ENCODE peak calls at places on chromosomes 12 and 14, in four cellular contexts. E, B, U and Q are unnamed samples.
A peak's percentile ranks its signal among the peaks of the same experiment; 100 is the strongest.

GRCh38 chr14:60220917-60221316 is 28.1 kb upstream of the PPM1A start:
- DNase-seq in E (no peak), B (no peak), U (no peak), Q (peak; percentile 72)

GRCh38 chr14:54877015-54877702 is 25.5 kb downstream of the GCH1 start:
- DNase-seq in E (peak; percentile 10), B (no peak), U (no peak), Q (peak; percentile 11)

GRCh38 chr12:115232455-115233156 is 548.6 kb upstream of the TBX3 start:
- DNase-seq in E (peak; percentile 97), B (no peak), U (no peak), Q (no peak)

GRCh38 chr12:48768736-48769135 is 20.2 kb downstream of the ADCY6 start:
- DNase-seq in E (no peak), B (no peak), U (no peak), Q (no peak)

GRCh38 chr14:31752867-31753661 is 191.9 kb downstream of the NUBPL start:
- DNase-seq in E (no peak), B (no peak), U (no peak), Q (no peak)

GRCh38 chr14:93971635-93972027 is 4.7 kb downstream of the ASB2 start:
- DNase-seq in E (no peak), B (no peak), U (no peak), Q (no peak)

GRCh38 chr14:50434530-50434929 is 37.8 kb upstream of the CDKL1 start:
- DNase-seq in E (no peak), B (no peak), U (no peak), Q (no peak)

GRCh38 chr12:83472772-83473171 is 786.1 kb downstream of the TMTC2 start:
- DNase-seq in E (no peak), B (no peak), U (no peak), Q (no peak)

GRCh38 chr12:121295123-121295745 is 1.3 kb downstream of the CAMKK2 start:
- DNase-seq in E (no peak), B (peak; percentile 33), U (peak; percentile 46), Q (peak; percentile 70)

GRCh38 chr14:91186515-91187066 is 57.9 kb downstream of the GPR68 start:
- DNase-seq in E (peak; percentile 65), B (no peak), U (no peak), Q (no peak)

GRCh38 chr12:59086124-59086523 is 165.8 kb upstream of the LRIG3 start:
- DNase-seq in E (no peak), B (no peak), U (no peak), Q (peak; percentile 16)

GRCh38 chr14:61620130-61620946 is 75.0 kb upstream of the HIF1A start:
- DNase-seq in E (peak; percentile 89), B (no peak), U (no peak), Q (no peak)

DNA sequence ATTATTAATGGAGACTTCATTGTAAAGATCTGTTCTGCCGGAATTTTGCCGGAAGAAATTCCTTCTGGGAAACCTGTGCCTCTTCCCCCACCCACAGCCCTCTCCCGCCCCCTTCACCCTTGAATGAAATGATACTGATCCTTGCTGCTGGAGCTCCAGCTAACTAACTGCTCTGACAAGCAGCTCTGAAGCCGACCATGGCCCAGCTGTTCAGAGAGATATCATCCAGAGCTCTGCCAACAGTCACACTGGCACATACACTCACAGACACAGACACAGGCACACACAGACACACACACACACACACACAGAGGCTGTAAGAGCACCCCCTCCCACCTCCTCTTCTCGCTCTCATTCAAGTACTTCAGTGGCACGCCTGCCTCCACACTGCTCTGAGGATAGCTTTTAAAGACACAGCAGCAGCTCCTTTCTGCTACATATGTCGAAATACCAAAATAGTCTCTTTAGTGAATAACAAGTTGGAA is 88.6 kb downstream of the R3HDM2 start:
- DNase-seq in E (peak; percentile 54), B (peak; percentile 27), U (peak; percentile 65), Q (peak; percentile 72)
- H3K4me2 ChIP-seq in E (peak overlapping the region; percentile 61), B (peak overlapping the region; percentile 42), U (peak overlapping the region; percentile 28), Q (no peak overlapping the region)

GRCh38 chr12:89261982-89262381 is 90.3 kb downstream of the DUSP6 start:
- DNase-seq in E (no peak), B (no peak), U (no peak), Q (no peak)
- H3K27ac ChIP-seq in E (no peak overlapping the region), B (no peak overlapping the region), U (no peak overlapping the region), Q (no peak overlapping the region)

GRCh38 chr14:24194186-24194872 is 912 bp downstream of the TM9SF1 start:
- DNase-seq in E (no peak), B (no peak), U (no peak), Q (no peak)
- H3K4ac ChIP-seq in E (peak overlapping the region; percentile 97), B (no peak overlapping the region), U (no peak overlapping the region), Q (peak overlapping the region; percentile 66)

GRCh38 chr14:104419865-104420458 is 159.6 kb upstream of the C14orf180 start:
- DNase-seq in E (no peak), B (no peak), U (peak; percentile 5), Q (no peak)
- H3K4me2 ChIP-seq in E (no peak overlapping the region), B (no peak overlapping the region), U (no peak overlapping the region), Q (no peak overlapping the region)

GRCh38 chr14:105839425-105840265 is 313.3 kb downstream of the TMEM121 start:
- DNase-seq in E (no peak), B (no peak), U (peak; percentile 8), Q (no peak)
- H3K27ac ChIP-seq in E (no peak overlapping the region), B (no peak overlapping the region), U (no peak overlapping the region), Q (no peak overlapping the region)

GRCh38 chr12:6182279-6182898 is 17.8 kb upstream of the CD9 start:
- DNase-seq in E (peak; percentile 68), B (no peak), U (peak; percentile 50), Q (no peak)

GRCh38 chr12:6180300-6181051 is 19.7 kb upstream of the CD9 start:
- DNase-seq in E (peak; percentile 86), B (no peak), U (peak; percentile 32), Q (no peak)

GRCh38 chr12:6183689-6184441 is 16.3 kb upstream of the CD9 start:
- DNase-seq in E (peak; percentile 81), B (no peak), U (no peak), Q (no peak)

GRCh38 chr12:6181166-6181565 is 19.0 kb upstream of the CD9 start:
- DNase-seq in E (no peak), B (no peak), U (no peak), Q (no peak)

DNA sequence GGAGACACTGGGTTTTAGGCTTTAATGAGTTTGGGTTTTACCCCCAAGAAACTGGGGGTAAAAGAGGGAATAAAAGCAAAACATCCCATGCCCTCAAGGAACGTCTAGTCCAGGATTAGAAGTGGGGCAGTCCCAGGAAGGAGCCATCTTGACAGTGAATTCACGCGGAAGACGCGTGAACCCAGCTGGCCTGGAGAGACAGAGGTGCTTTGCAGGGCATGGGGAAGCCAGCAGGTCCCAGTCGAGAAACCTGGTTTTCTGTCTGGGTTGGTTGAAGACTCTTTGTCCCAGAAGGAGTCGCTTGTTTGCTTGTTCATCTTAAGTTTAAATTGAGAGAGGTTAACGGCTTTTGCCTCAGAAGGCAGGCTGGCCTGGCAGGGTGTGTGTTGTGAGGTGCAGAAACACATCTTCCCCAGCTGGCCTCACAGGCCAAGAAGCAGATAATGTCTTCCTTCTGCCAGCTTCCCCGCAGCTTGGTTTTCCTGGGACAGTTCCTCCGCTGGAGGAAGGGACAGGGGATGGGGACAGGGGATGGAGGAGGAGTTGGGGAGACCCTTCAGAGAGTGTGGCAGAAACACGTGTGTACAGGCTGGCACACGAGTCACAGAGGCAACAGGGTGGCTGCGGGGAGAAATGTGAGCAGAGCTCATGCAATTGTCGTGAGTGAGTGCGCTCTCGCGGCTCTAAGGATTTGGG is 18.5 kb upstream of the CD9 start:
- DNase-seq in E (no peak), B (no peak), U (peak; percentile 31), Q (no peak)
- H3K4ac ChIP-seq in E (peak overlapping the region; percentile 97), B (no peak overlapping the region), U (no peak overlapping the region), Q (no peak overlapping the region)